ENCODE peak calls at places on chromosomes 3 and 15, in six cellular contexts. X is MM.1S, A is PC-3, E is IMR-90, C is trophoblast cell, R is mesendoderm. Y is an unnamed sample.

GRCh38 chr3:196499807-196500524 is 3.6 kb downstream of the RNF168 start:
- DNase-seq in A (no peak), E (no peak), R (peak; percentile 27), C (no peak), X (no peak), Y (no peak)

GRCh38 chr3:34864011-34864410 is 775.3 kb upstream of the ARPP21 start:
- DNase-seq in E (no peak), R (no peak), A (no peak), X (no peak), C (no peak), Y (no peak)

GRCh38 chr3:136543385-136543784 is 208.8 kb downstream of the STAG1 start:
- DNase-seq in C (no peak), R (no peak), E (peak; percentile 45), X (no peak), A (peak; percentile 8), Y (no peak)

GRCh38 chr3:160754371-160754854 is 1.6 kb upstream of the PPM1L start:
- DNase-seq in X (peak; percentile 61), A (peak; percentile 51), C (peak; percentile 10), R (peak; percentile 67), E (peak; percentile 53), Y (peak; percentile 27)

GRCh38 chr15:88621789-88622604 is 857 bp downstream of the AEN start:
- DNase-seq in R (no peak), E (peak; percentile 67), C (no peak), X (peak; percentile 80), A (peak; percentile 62), Y (no peak)

GRCh38 chr3:191523099-191523498 is 62.1 kb downstream of the PYDC2 start:
- DNase-seq in E (no peak), R (no peak), A (no peak), C (no peak), X (no peak), Y (no peak)

GRCh38 chr3:174862101-174862500 is 3.0 kb downstream of the NAALADL2 start:
- DNase-seq in C (peak; percentile 83), E (no peak), A (peak; percentile 85), R (peak; percentile 85), X (no peak), Y (no peak)

GRCh38 chr3:134839422-134839821 is 44.4 kb downstream of the EPHB1 start:
- DNase-seq in C (no peak), R (no peak), X (no peak), E (no peak), A (peak; percentile 17), Y (no peak)

GRCh38 chr3:36707623-36708409 is 56.5 kb downstream of the DCLK3 start:
- DNase-seq in A (peak; percentile 54), E (peak; percentile 65), X (peak; percentile 16), R (peak; percentile 73), C (no peak), Y (no peak)

GRCh38 chr3:9732080-9732752 is 681 bp downstream of the BRPF1 start:
- DNase-seq in R (peak; percentile 25), C (no peak), E (no peak), X (peak; percentile 17), A (no peak), Y (no peak)

DNA sequence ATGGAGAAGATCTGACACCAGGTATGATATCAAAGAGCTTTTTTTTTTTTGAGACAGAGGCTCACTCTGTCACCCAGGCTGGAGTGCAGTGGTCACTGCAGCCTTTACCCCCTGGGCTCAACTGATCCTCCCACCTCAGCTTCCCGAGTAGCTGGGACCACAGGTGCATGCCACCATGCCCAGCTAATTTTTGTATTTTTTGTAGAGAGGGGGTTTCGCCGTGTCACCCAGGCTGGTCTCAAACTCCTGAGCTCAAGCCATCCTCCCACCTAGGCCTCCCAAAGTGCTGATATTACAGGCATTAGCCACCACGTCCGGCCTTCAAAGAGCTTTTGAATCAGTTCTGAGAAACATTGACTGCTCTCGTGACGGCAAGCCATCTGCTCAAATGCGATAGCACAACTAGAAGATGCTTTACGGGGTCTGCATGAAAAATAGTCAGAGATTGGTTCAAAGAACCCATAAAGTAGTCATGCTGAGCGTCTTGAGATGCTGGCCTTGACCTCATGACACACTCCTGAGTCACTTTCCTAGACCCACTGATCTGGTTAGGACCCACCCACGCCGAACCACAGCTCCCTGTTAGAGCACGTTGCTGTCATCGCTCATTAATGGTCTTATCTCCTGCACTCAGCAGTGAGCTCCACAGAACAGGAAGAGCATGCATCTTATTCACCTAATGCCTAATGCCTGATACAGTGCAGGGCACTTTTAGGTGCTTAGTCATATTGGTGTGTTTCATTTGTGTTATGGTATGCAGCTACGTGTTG is 57.0 kb upstream of the NR2F2 start:
- DNase-seq in E (peak; percentile 100), C (peak; percentile 96), R (peak; percentile 27), X (no peak), A (peak; percentile 98), Y (no peak)
- H3K9ac ChIP-seq in E (no peak overlapping the region), C (no peak overlapping the region), R (no peak overlapping the region), X (no peak overlapping the region), A (peak overlapping the region; percentile 39), Y (no peak overlapping the region)

GRCh38 chr3:102178817-102179216 is 256.0 kb upstream of the ZPLD1 start:
- DNase-seq in A (no peak), R (no peak), C (no peak), X (no peak), E (no peak), Y (no peak)

GRCh38 chr3:102177075-102177755 is 257.6 kb upstream of the ZPLD1 start:
- DNase-seq in X (no peak), E (no peak), C (no peak), A (no peak), R (no peak), Y (no peak)

GRCh38 chr3:102174312-102174712 is 260.5 kb upstream of the ZPLD1 start:
- DNase-seq in R (no peak), X (no peak), A (peak; percentile 91), E (peak; percentile 83), C (no peak), Y (no peak)

GRCh38 chr3:102174832-102175374 is 259.9 kb upstream of the ZPLD1 start:
- DNase-seq in E (peak; percentile 25), X (no peak), C (no peak), A (peak; percentile 64), R (no peak), Y (no peak)

GRCh38 chr3:102176393-102176792 is 258.4 kb upstream of the ZPLD1 start:
- DNase-seq in E (no peak), X (no peak), C (no peak), R (no peak), A (no peak), Y (no peak)
- H3K9ac ChIP-seq in E (no peak overlapping the region), X (no peak overlapping the region), C (no peak overlapping the region), R (no peak overlapping the region), A (peak overlapping the region; percentile 14), Y (no peak overlapping the region)

GRCh38 chr15:79981861-79982455 is 11.0 kb upstream of the BCL2A1 start:
- DNase-seq in E (no peak), X (no peak), R (no peak), C (no peak), A (no peak), Y (peak; percentile 19)

GRCh38 chr15:79978694-79979519 is 7.9 kb upstream of the BCL2A1 start:
- DNase-seq in E (peak; percentile 89), C (no peak), X (no peak), A (no peak), R (no peak), Y (no peak)

GRCh38 chr15:79973445-79974180 is 2.6 kb upstream of the BCL2A1 start:
- DNase-seq in C (no peak), A (no peak), X (no peak), R (no peak), E (no peak), Y (no peak)

GRCh38 chr15:79978260-79978659 is 7.3 kb upstream of the BCL2A1 start:
- DNase-seq in X (no peak), C (no peak), A (no peak), E (no peak), R (no peak), Y (no peak)

DNA sequence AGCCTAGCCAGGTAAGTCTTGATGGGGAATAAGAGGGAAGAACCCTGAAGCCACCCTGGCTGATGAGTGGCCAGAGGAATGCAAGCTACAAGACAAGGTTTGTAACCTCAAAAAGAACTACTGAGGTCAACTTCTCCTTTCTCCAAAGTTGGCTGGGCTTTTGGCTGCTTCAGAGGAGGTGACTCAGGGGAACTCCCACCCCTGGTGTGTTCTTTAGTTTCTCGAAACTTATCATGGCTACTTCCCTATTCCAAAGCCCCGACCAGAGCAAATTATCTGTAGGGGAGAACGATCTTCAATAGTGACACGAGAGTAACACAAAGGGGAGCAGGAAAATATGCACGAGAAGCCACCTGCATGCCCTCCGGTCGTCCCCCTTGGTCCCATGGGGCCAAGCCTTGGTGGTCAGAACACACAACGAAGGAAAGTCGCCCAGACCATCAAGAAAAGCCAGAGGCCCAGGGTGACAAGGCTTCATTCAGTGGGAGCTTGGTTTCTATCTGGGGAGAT is 6.5 kb upstream of the BCL2A1 start:
- DNase-seq in R (no peak), X (no peak), E (peak; percentile 33), C (peak; percentile 5), A (no peak), Y (no peak)
- H3K9ac ChIP-seq in R (no peak overlapping the region), X (no peak overlapping the region), E (no peak overlapping the region), C (no peak overlapping the region), A (no peak overlapping the region), Y (no peak overlapping the region)

GRCh38 chr3:157083824-157084223 is 76.1 kb downstream of the CCNL1 start:
- DNase-seq in E (no peak), C (no peak), R (no peak), A (no peak), X (no peak), Y (no peak)

GRCh38 chr3:157086053-157086761 is 73.7 kb downstream of the CCNL1 start:
- DNase-seq in X (no peak), C (no peak), R (no peak), E (no peak), A (no peak), Y (no peak)

GRCh38 chr3:157081681-157082210 is 78.2 kb downstream of the CCNL1 start:
- DNase-seq in A (peak; percentile 98), E (peak; percentile 94), R (peak; percentile 98), X (peak; percentile 84), C (peak; percentile 88), Y (peak; percentile 84)

GRCh38 chr3:157079677-157080369 is 80.1 kb downstream of the CCNL1 start:
- DNase-seq in E (no peak), C (no peak), A (no peak), R (no peak), X (no peak), Y (no peak)

DNA sequence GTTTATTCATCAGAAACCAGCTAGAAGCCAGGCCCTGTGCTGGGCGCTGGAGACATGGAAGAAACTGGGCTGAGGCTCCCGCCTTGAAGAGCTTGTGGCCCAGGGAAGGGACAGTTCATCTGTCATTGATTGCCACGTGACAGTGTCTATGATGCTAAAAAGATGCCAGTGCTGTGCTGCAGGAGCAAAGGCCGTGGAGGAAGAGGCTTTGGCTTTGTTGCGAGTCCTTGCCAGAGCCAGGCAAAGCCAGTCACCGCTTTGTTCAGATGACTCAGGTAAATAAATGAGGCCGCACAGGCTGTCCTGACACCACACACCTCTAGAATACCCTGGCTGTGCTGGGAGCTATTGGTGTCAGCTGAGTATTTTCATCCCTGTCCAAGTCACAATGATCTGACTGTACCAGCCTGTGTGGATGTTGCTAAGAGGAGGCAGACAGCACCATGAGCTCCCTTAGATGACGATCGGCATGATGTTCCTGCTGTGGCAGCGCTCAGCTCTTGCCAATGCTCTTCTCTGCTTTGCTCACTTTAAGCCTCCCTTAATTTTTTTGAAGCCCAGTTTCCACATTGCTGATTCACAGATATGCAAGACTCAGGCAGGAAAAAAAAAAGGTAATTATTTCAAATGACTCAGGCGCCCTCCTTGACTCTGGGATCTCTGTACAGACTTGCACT is 77.5 kb downstream of the CCNL1 start:
- DNase-seq in E (peak; percentile 88), R (no peak), A (peak; percentile 92), C (no peak), X (no peak), Y (no peak)
- H3K9ac ChIP-seq in E (no peak overlapping the region), R (no peak overlapping the region), A (peak overlapping the region; percentile 92), C (no peak overlapping the region), X (no peak overlapping the region), Y (no peak overlapping the region)

Y was measured in SK-N-SH.